ENCODE peak calls at places on chromosomes 1 and 21, in four cellular contexts. A, D, H and I are unnamed samples.

GRCh38 chr1:209550519-209550918 is 33.0 kb upstream of the CAMK1G start:
- DNase-seq in H (no peak), D (no peak), A (no peak), I (no peak)

GRCh38 chr1:17274186-17275170 is 25.6 kb downstream of the PADI3 start:
- DNase-seq in A (peak; percentile 59), D (peak; percentile 40), H (no peak), I (no peak)

GRCh38 chr1:81921851-81922462 is 121.2 kb downstream of the ADGRL2 start:
- DNase-seq in H (no peak), D (no peak), A (no peak), I (no peak)

GRCh38 chr1:55694297-55694696 is 479.1 kb upstream of the USP24 start:
- DNase-seq in A (no peak), H (no peak), D (peak; percentile 56), I (no peak)

GRCh38 chr1:951364-951763 is 7.7 kb downstream of the NOC2L start:
- DNase-seq in H (no peak), A (no peak), D (no peak), I (no peak)

GRCh38 chr1:93155335-93155734 is 24.9 kb downstream of the TMED5 start:
- DNase-seq in D (no peak), A (no peak), H (no peak), I (no peak)

GRCh38 chr21:41966341-41966833 is 12.6 kb upstream of the C2CD2 start:
- DNase-seq in A (no peak), D (no peak), H (peak; percentile 22), I (no peak)

GRCh38 chr1:53944469-53945182 is 873 bp downstream of the IFT25 start:
- DNase-seq in D (no peak), A (no peak), H (no peak), I (no peak)

GRCh38 chr1:241902376-241903067 is 54.5 kb downstream of the EXO1 start:
- DNase-seq in A (no peak), D (no peak), H (no peak), I (no peak)

GRCh38 chr1:214739621-214740238 is 136.7 kb downstream of the CENPF start:
- DNase-seq in H (no peak), D (no peak), A (no peak), I (no peak)

GRCh38 chr1:7149080-7149838 is 364.0 kb downstream of the CAMTA1 start:
- DNase-seq in D (peak; percentile 42), A (no peak), H (peak; percentile 66), I (no peak)

GRCh38 chr1:17892225-17892624 is 137.1 kb downstream of the ACTL8 start:
- DNase-seq in H (no peak), A (no peak), D (peak; percentile 75), I (no peak)

GRCh38 chr1:78275906-78276690 is 214.7 kb upstream of the PTGFR start:
- DNase-seq in D (no peak), A (no peak), H (no peak), I (no peak)

GRCh38 chr1:187871177-187871576 is 1042.4 kb downstream of the PLA2G4A start:
- DNase-seq in H (no peak), A (no peak), D (no peak), I (no peak)

GRCh38 chr1:59947047-59947938 is 20.7 kb upstream of the CYP2J2 start:
- DNase-seq in H (peak; percentile 69), A (no peak), D (peak; percentile 59), I (peak; percentile 1)

GRCh38 chr1:78367700-78368099 is 123.1 kb upstream of the PTGFR start:
- DNase-seq in H (no peak), D (no peak), A (no peak), I (no peak)

GRCh38 chr1:231612393-231613089 is 14.0 kb upstream of the DISC1 start:
- DNase-seq in D (no peak), A (no peak), H (no peak), I (no peak)

GRCh38 chr1:236063919-236064673 is 794 bp downstream of the NID1 start:
- DNase-seq in H (peak; percentile 83), A (no peak), D (peak; percentile 56), I (no peak)

GRCh38 chr1:115258302-115258866 is 79.7 kb downstream of the NGF start:
- DNase-seq in A (no peak), H (peak; percentile 65), D (no peak), I (no peak)

GRCh38 chr1:107536266-107536665 is 395.4 kb downstream of the NTNG1 start:
- DNase-seq in A (no peak), D (no peak), H (no peak), I (no peak)

DNA sequence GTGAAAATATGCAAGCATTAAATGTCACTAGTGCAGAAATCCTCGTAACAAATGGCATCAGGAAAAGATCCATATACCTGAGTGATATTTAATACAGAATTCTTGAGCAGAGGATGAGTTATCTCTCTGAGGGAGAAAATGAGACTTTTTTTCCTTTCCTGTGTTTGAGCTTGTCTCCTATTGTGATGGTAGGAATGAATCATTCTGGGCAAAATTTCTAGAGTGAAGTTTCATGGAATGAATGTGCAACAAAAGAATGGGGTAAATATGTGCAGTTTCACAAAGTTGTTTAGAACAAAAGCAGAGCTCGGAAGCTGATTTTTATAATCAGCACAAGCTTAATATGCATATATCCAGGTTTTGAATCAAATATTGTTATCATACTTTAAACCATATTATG is 4.6 kb downstream of the CTPS1 start:
- DNase-seq in H (no peak), D (no peak), A (no peak), I (no peak)
- H3K27ac ChIP-seq in H (peak overlapping the region; percentile 85), D (no peak overlapping the region), A (no peak overlapping the region), I (no peak overlapping the region)

GRCh38 chr21:28337319-28337718 is 655.4 kb downstream of the LTN1 start:
- DNase-seq in H (no peak), A (no peak), D (no peak), I (no peak)

GRCh38 chr21:28338906-28339305 is 653.8 kb downstream of the LTN1 start:
- DNase-seq in A (no peak), H (no peak), D (no peak), I (no peak)

GRCh38 chr21:28333455-28334108 is 659.1 kb downstream of the LTN1 start:
- DNase-seq in D (no peak), H (no peak), A (no peak), I (no peak)

GRCh38 chr21:28334407-28334806 is 658.3 kb downstream of the LTN1 start:
- DNase-seq in A (no peak), D (no peak), H (no peak), I (no peak)

GRCh38 chr21:28336299-28336698 is 656.4 kb downstream of the LTN1 start:
- DNase-seq in A (no peak), D (peak; percentile 37), H (peak; percentile 63), I (no peak)
- TF ChIP-seq CTCF in A (no peak), D (peak; percentile 9), H (peak; percentile 17), I (peak; percentile 19)

GRCh38 chr1:25572107-25572506 is 28.7 kb downstream of the LDLRAP1 start:
- DNase-seq in A (no peak), D (no peak), H (no peak), I (no peak)

GRCh38 chr1:25572708-25573590 is 29.5 kb downstream of the LDLRAP1 start:
- DNase-seq in H (no peak), D (peak; percentile 64), A (peak; percentile 39), I (no peak)

GRCh38 chr1:25570798-25571521 is 27.6 kb downstream of the LDLRAP1 start:
- DNase-seq in D (no peak), A (no peak), H (no peak), I (no peak)

GRCh38 chr1:25569599-25570458 is 26.4 kb downstream of the LDLRAP1 start:
- DNase-seq in A (no peak), H (no peak), D (no peak), I (no peak)

DNA sequence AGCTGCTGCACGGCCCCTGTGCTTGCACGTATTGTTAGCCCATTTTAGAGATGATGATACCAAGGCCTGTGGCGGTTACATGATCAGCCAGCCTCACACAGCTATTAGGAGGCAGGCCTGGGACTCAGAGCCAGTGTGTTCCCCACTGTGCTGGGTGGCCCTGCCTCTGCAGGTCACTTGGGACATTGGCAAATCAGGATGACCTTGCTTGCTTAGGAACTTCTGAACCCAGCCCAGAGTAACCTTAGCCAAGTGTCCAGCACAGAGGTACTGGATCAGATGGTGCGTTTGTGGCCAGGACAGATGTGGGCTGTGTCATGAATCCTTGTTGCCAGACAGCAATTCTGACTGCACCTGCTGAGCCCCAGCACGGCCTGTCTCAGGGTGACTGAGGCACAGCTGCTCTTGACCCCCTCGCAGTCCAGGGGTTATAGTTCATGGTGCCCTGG is 28.1 kb downstream of the LDLRAP1 start:
- DNase-seq in D (no peak), H (no peak), A (no peak), I (no peak)
- H3K27ac ChIP-seq in D (no peak overlapping the region), H (no peak overlapping the region), A (no peak overlapping the region), I (no peak overlapping the region)

GRCh38 chr21:14870841-14871126 is 194.0 kb downstream of the NRIP1 start:
- DNase-seq in H (no peak), D (no peak), A (no peak), I (no peak)

GRCh38 chr21:14871861-14872260 is 192.9 kb downstream of the NRIP1 start:
- DNase-seq in D (no peak), H (no peak), A (no peak), I (no peak)

GRCh38 chr21:14874379-14874778 is 190.4 kb downstream of the NRIP1 start:
- DNase-seq in A (no peak), H (no peak), D (no peak), I (no peak)

GRCh38 chr21:14866859-14867560 is 197.8 kb downstream of the NRIP1 start:
- DNase-seq in H (no peak), A (no peak), D (no peak), I (no peak)

GRCh38 chr21:14869984-14870840 is 194.6 kb downstream of the NRIP1 start:
- DNase-seq in A (no peak), D (no peak), H (no peak), I (no peak)
- TF ChIP-seq CTCF in A (no peak), D (no peak), H (no peak), I (no peak)

GRCh38 chr1:225700889-225701465 is 48.1 kb upstream of the ENAH start:
- DNase-seq in A (no peak), D (no peak), H (no peak), I (no peak)
- H3K27ac ChIP-seq in A (no peak overlapping the region), D (peak overlapping the region; percentile 47), H (peak overlapping the region; percentile 73), I (peak overlapping the region; percentile 66)

GRCh38 chr21:44894687-44895302 is 21.3 kb upstream of the PTTG1IP start:
- DNase-seq in H (no peak), A (no peak), D (no peak), I (no peak)

GRCh38 chr21:44892536-44893277 is 19.2 kb upstream of the PTTG1IP start:
- DNase-seq in D (peak; percentile 65), A (no peak), H (peak; percentile 83), I (no peak)

GRCh38 chr21:44893948-44894656 is 20.6 kb upstream of the PTTG1IP start:
- DNase-seq in H (no peak), A (no peak), D (no peak), I (no peak)

GRCh38 chr21:44892095-44892494 is 18.6 kb upstream of the PTTG1IP start:
- DNase-seq in D (no peak), H (no peak), A (no peak), I (no peak)

GRCh38 chr21:44893278-44893556 is 19.7 kb upstream of the PTTG1IP start:
- DNase-seq in A (no peak), H (no peak), D (no peak), I (no peak)
- TF ChIP-seq CTCF in A (no peak), H (no peak), D (no peak), I (no peak)

GRCh38 chr1:161706116-161706482 is 930 bp upstream of the FCRLA start:
- DNase-seq in H (no peak), A (no peak), D (no peak), I (no peak)
- H3K27ac ChIP-seq in H (peak overlapping the region; percentile 22), A (no peak overlapping the region), D (no peak overlapping the region), I (no peak overlapping the region)